ENCODE peak calls at places on chromosomes 4 and X, in seven cellular contexts. T is endothelial cell of umbilical vein, U is K562, R is HCT116, M is colonic mucosa, E is HepG2, G is neural progenitor cell. A is an unnamed sample. For H3K4me1, the result is how much of the 10 kb centered on the place peaks cover.

GRCh38 chr4:17544205-17544604 is 29.2 kb downstream of the CLRN2 start:
- DNase-seq in R (no peak), E (peak), G (no peak), T (no peak), M (no peak), U (no peak), A (no peak)

GRCh38 chr4:25346913-25347312 is 30.1 kb upstream of the ANAPC4 start:
- DNase-seq in R (no peak), T (no peak), U (no peak), M (no peak), E (no peak), G (no peak), A (no peak)

GRCh38 chr4:99998062-99998880 is 48.2 kb upstream of the H2AZ1 start:
- DNase-seq in E (peak), R (peak), T (peak), M (no peak), U (no peak), G (peak), A (peak)

GRCh38 chr4:110091426-110091825 is 107.0 kb downstream of the ELOVL6 start:
- DNase-seq in M (no peak), T (peak), U (no peak), R (peak), E (no peak), G (no peak), A (peak)

GRCh38 chr4:145155268-145155870 is 25.0 kb downstream of the OTUD4 start:
- DNase-seq in U (no peak), M (no peak), R (no peak), G (no peak), E (no peak), T (peak), A (no peak)

GRCh38 chr4:139675156-139675555 is 9.5 kb downstream of the MGST2 start:
- DNase-seq in U (no peak), M (no peak), E (no peak), R (no peak), T (no peak), G (no peak), A (no peak)

GRCh38 chrX:120207009-120207610 is 43.5 kb upstream of the ZBTB33 start:
- DNase-seq in E (no peak), G (no peak), U (no peak), T (no peak), R (no peak), M (no peak), A (no peak)

GRCh38 chrX:56308726-56309125 is 76.6 kb downstream of the KLF8 start:
- DNase-seq in T (no peak), G (no peak), R (no peak), E (no peak), U (no peak), M (no peak), A (no peak)

GRCh38 chr4:188106454-188106853 is 2.9 kb downstream of the TRIML2 start:
- DNase-seq in U (no peak), E (no peak), T (no peak), M (no peak), R (no peak), G (no peak), A (no peak)

GRCh38 chr4:98932539-98932938 is 3.6 kb upstream of the EIF4E start:
- DNase-seq in G (no peak), R (no peak), E (no peak), T (peak), U (no peak), M (no peak), A (peak)

GRCh38 chr4:153679476-153679875 is 4.6 kb upstream of the TLR2 start:
- DNase-seq in E (no peak), T (no peak), M (no peak), R (no peak), U (no peak), G (no peak), A (no peak)

GRCh38 chr4:153683763-153684181 is 308 bp upstream of the TLR2 start:
- DNase-seq in U (no peak), E (no peak), R (no peak), M (no peak), G (no peak), T (no peak), A (no peak)

DNA sequence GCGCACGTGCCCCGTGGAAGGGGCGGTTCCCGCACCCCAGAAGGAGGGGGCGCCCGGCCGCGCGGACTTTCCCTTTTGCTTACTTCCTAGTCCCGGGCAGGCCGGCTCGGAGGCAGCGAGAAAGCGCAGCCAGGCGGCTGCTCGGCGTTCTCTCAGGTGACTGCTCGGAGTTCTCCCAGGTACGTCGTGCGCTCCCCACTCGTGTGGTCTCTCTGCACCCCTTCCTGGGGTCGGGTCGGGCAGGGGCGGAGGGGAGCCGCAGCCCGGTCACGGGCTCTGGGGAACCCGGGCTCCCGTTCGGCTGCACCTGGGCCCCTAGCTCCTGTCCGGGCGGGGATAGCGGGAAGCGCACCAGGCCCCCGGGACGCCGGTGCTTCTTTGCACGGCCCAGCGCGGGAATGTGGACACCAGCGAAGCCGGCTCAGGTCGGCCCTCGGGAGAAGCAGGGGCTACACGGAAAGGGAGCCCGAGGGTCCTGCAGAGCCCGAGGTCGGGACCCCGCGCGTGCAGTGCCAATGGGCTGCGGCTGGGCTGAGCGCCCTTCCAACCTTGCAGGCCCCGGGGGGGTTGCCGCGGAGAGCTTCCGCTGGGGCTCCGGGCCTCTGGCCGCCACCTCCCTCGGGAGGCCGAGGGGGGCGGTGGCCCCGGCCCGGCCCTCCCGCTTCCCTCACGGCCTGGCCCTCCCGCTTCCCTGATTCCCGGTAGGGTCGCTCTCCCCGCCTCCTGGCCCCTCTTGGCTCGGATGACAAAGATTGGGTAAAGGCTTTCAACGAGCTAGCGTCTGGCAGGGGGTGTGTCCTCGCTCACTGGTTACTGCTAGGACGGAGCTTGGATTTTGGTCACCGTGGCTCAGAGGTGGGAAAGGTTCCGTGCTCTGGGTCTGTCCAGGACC is at the start of gene TLR2:
- DNase-seq in T (peak), E (no peak), R (no peak), G (peak), M (peak), U (peak), A (peak)
- H3K9ac ChIP-seq in T (no peak), E (no peak), R (no peak), G (no peak), M (peak), U (no peak), A (peak)

DNA sequence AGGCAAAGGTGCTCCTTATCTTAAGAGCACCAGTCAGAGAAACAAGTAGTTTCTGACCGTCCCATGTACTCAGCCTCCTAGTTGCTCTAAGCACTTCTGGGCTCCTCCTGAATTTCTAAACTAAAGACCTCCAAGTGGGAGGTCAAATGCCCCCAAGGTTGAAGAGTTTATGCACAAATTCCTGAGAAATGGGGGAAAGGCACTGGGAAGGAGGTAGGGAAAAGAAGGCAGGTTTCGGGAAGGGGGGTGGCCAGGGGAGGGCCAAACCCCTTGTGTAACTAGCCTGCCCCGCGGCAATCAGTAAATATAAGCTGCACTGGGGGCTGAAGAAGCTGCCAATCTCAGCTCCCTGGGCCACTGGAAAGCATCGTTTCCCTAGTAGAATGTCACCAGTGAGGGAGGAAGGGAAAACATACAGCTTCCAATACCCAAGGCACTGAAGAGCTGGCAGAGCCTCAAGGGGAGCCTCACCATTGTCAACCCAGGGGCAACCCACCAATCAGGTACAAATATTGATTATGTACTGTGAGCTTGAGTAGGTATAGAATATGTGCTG is 3.4 kb downstream of the FOXO4 start:
- DNase-seq in G (no peak), R (no peak), E (no peak), M (no peak), T (no peak), U (no peak), A (no peak)
- H3K4me1 ChIP-seq in G (under half), R (under half), E (under half), M (under half), T (under half), U (under half), A (under half)

GRCh38 chr4:118738999-118739690 is 54.0 kb downstream of the METTL14 start:
- DNase-seq in R (no peak), M (no peak), T (no peak), U (no peak), G (no peak), E (no peak), A (peak)

GRCh38 chr4:118742050-118742449 is 56.9 kb downstream of the METTL14 start:
- DNase-seq in M (no peak), U (no peak), G (no peak), E (no peak), T (no peak), R (no peak), A (no peak)

GRCh38 chr4:118743867-118744266 is 58.7 kb downstream of the METTL14 start:
- DNase-seq in U (no peak), G (no peak), M (no peak), R (no peak), T (no peak), E (no peak), A (no peak)

GRCh38 chr4:118740869-118741268 is 55.7 kb downstream of the METTL14 start:
- DNase-seq in G (peak), R (peak), M (no peak), T (no peak), U (peak), E (no peak), A (peak)

GRCh38 chr4:118741456-118741855 is 56.3 kb downstream of the METTL14 start:
- DNase-seq in R (no peak), E (no peak), M (no peak), T (no peak), G (no peak), U (no peak), A (no peak)
- H3K4me3 ChIP-seq in R (no peak), E (no peak), M (no peak), T (no peak), G (no peak), U (no peak), A (peak)

GRCh38 chrX:41761702-41762101 is 37.7 kb downstream of the GPR82 start:
- DNase-seq in E (no peak), U (no peak), R (no peak), G (no peak), T (no peak), M (no peak), A (no peak)
- H3K9ac ChIP-seq in E (no peak), U (no peak), R (no peak), G (no peak), T (no peak), M (no peak), A (no peak)

GRCh38 chr4:6910340-6910959 is 824 bp downstream of the TBC1D14 start:
- DNase-seq in G (peak), E (no peak), M (peak), T (no peak), U (peak), R (no peak), A (peak)
- H3K4me1 ChIP-seq in G (under half), E (half or more), M (under half), T (under half), U (half or more), R (under half), A (under half)

A was measured in adipocyte.